ENCODE peak calls at places on chromosomes 1 and 21, in four cellular contexts. O is K562, T is HCT116, V is SK-N-SH. A is an unnamed sample.

GRCh38 chr1:145922266-145922665 is 3.7 kb upstream of the PEX11B start:
- DNase-seq in O (no peak), T (no peak), V (no peak), A (no peak)

GRCh38 chr1:107138767-107139445 is 1.9 kb upstream of the NTNG1 start:
- DNase-seq in O (no peak), T (no peak), V (no peak), A (no peak)

GRCh38 chr1:214563881-214564280 is 12.5 kb upstream of the PTPN14 start:
- DNase-seq in O (no peak), T (no peak), V (no peak), A (no peak)

GRCh38 chr1:241849345-241849695 is 1.3 kb downstream of the EXO1 start:
- DNase-seq in O (no peak), T (no peak), V (peak), A (no peak)

GRCh38 chr1:220157738-220158137 is 63.8 kb downstream of the IARS2 start:
- DNase-seq in O (no peak), T (no peak), V (no peak), A (no peak)

GRCh38 chr1:17643861-17644703 is 104.6 kb downstream of the ARHGEF10L start:
- DNase-seq in O (no peak), T (no peak), V (no peak), A (no peak)

GRCh38 chr1:207024202-207025143 is 8.1 kb downstream of the C1orf116 start:
- DNase-seq in O (peak), T (no peak), V (no peak), A (no peak)

GRCh38 chr1:118944133-118944532 is 44.0 kb downstream of the TBX15 start:
- DNase-seq in O (no peak), T (no peak), V (no peak), A (no peak)

GRCh38 chr1:43199093-43199726 is 27.1 kb downstream of the CFAP57 start:
- DNase-seq in O (no peak), T (no peak), V (no peak), A (no peak)

GRCh38 chr21:35520869-35521268 is 471.8 kb upstream of the RUNX1 start:
- DNase-seq in O (no peak), T (no peak), V (no peak), A (no peak)

GRCh38 chr1:101025283-101025679 is 303 bp downstream of the DPH5 start:
- DNase-seq in O (no peak), T (no peak), V (peak), A (peak)

GRCh38 chr1:178542554-178543290 is 29.8 kb downstream of the TEX35 start:
- DNase-seq in O (peak), T (peak), V (peak), A (peak)

GRCh38 chr1:178540646-178541045 is 27.7 kb downstream of the TEX35 start:
- DNase-seq in O (no peak), T (no peak), V (no peak), A (no peak)

GRCh38 chr1:178543291-178543609 is 30.3 kb downstream of the TEX35 start:
- DNase-seq in O (no peak), T (no peak), V (no peak), A (no peak)

GRCh38 chr1:178541396-178541795 is 28.5 kb downstream of the TEX35 start:
- DNase-seq in O (no peak), T (no peak), V (no peak), A (no peak)

GRCh38 chr1:178541829-178542553 is 29.1 kb downstream of the TEX35 start:
- DNase-seq in O (peak), T (no peak), V (peak), A (peak)
- TF ChIP-seq JUND in O (no peak), T (no peak), V (no peak), A (no peak)

GRCh38 chr1:170288155-170288554 is 142.4 kb downstream of the NTMT2 start:
- DNase-seq in O (no peak), T (no peak), V (no peak), A (no peak)
- TF ChIP-seq JUND in O (no peak), T (no peak), V (no peak), A (no peak)

GRCh38 chr1:91897016-91897415 is 11.1 kb upstream of the TGFBR3 start:
- DNase-seq in O (no peak), T (no peak), V (no peak), A (no peak)
- TF ChIP-seq JUND in O (no peak), T (no peak), V (no peak), A (no peak)

GRCh38 chr1:108896160-108897150 is 19.7 kb downstream of the GPSM2 start:
- DNase-seq in O (no peak), T (no peak), V (no peak), A (no peak)

GRCh38 chr1:108901106-108901505 is 24.3 kb downstream of the GPSM2 start:
- DNase-seq in O (no peak), T (no peak), V (no peak), A (no peak)

GRCh38 chr1:108892356-108893140 is 15.8 kb downstream of the GPSM2 start:
- DNase-seq in O (no peak), T (no peak), V (no peak), A (no peak)

GRCh38 chr1:108893141-108893530 is 16.4 kb downstream of the GPSM2 start:
- DNase-seq in O (no peak), T (no peak), V (no peak), A (no peak)

GRCh38 chr1:108897865-108898720 is 21.3 kb downstream of the GPSM2 start:
- DNase-seq in O (peak), T (peak), V (peak), A (peak)
- TF ChIP-seq JUND in O (no peak), T (no peak), V (no peak), A (no peak)

GRCh38 chr1:59695301-59695700 is 119.4 kb upstream of the HOOK1 start:
- DNase-seq in O (no peak), T (no peak), V (no peak), A (no peak)

GRCh38 chr1:59696421-59697115 is 118.2 kb upstream of the HOOK1 start:
- DNase-seq in O (no peak), T (no peak), V (no peak), A (no peak)

GRCh38 chr1:59699227-59699847 is 115.4 kb upstream of the HOOK1 start:
- DNase-seq in O (peak), T (peak), V (peak), A (peak)

GRCh38 chr1:59698386-59698785 is 116.4 kb upstream of the HOOK1 start:
- DNase-seq in O (no peak), T (no peak), V (no peak), A (no peak)

GRCh38 chr1:59697138-59697811 is 117.5 kb upstream of the HOOK1 start:
- DNase-seq in O (no peak), T (no peak), V (no peak), A (no peak)
- TF ChIP-seq JUND in O (no peak), T (no peak), V (no peak), A (no peak)

GRCh38 chr1:25676488-25676887 is 59.9 kb downstream of the MAN1C1 start:
- DNase-seq in O (no peak), T (no peak), V (no peak), A (no peak)
- TF ChIP-seq JUND in O (no peak), T (no peak), V (no peak), A (no peak)

DNA sequence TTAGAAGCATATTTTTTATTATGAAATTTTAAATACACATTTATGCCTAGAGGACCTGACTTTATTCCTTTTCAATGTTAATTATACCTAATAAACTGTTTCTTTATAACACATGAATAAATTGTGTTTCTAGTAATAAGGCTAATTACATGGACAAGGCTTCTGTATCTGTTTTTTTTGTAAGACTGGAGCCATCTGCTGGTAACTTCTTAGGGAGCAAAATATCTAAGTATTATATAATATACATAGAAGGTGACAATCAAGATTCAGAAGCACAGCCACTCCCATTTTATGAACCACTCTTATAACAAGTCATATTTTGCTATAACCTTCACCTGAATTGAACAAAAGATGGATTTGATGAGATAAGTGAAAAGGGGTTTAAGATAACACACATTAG is 84.2 kb downstream of the LBR start:
- DNase-seq in O (peak), T (peak), V (no peak), A (no peak)
- TF ChIP-seq JUND in O (no peak), T (no peak), V (no peak), A (no peak)